ENCODE peak calls at places on chromosomes 7 and 10, in seven cellular contexts. L is right cardiac atrium, C is H7, G is tibial artery, B is HCEC 1CT, M is spleen, N is left colon. A is an unnamed sample.

GRCh38 chr7:32577421-32577820 is 82.1 kb downstream of the AVL9 start:
- DNase-seq in L (no peak), C (no peak), G (no peak), B (no peak), M (no peak), N (no peak), A (no peak)

GRCh38 chr10:85362401-85362800 is 1004.2 kb downstream of the GRID1 start:
- DNase-seq in L (no peak), C (no peak), G (no peak), B (no peak), M (no peak), N (no peak), A (no peak)

GRCh38 chr10:132322621-132323048 is 9.4 kb upstream of the LRRC27 start:
- DNase-seq in L (peak), C (peak), G (peak), B (peak), M (no peak), N (no peak), A (no peak)

GRCh38 chr10:5155951-5156350 is 29.0 kb downstream of the AKR1C8 start:
- DNase-seq in L (no peak), C (no peak), G (no peak), B (no peak), M (no peak), N (no peak), A (no peak)

GRCh38 chr7:41916450-41916927 is 213.6 kb upstream of the INHBA start:
- DNase-seq in L (no peak), C (no peak), G (peak), B (peak), M (no peak), N (no peak), A (no peak)

GRCh38 chr10:32413513-32413912 is 32.4 kb upstream of the CCDC7 start:
- DNase-seq in L (no peak), C (no peak), G (no peak), B (peak), M (no peak), N (no peak), A (no peak)

GRCh38 chr7:93927585-93927984 is 6.0 kb downstream of the GNG11 start:
- DNase-seq in L (no peak), C (no peak), G (no peak), B (no peak), M (no peak), N (no peak), A (no peak)

GRCh38 chr7:69172357-69173098 is 425.7 kb upstream of the AUTS2 start:
- DNase-seq in L (no peak), C (no peak), G (no peak), B (no peak), M (no peak), N (no peak), A (no peak)

GRCh38 chr7:98210513-98211220 is 572 bp upstream of the BHLHA15 start:
- DNase-seq in L (peak), C (peak), G (peak), B (no peak), M (peak), N (peak), A (peak)

GRCh38 chr10:58175990-58176910 is 91.4 kb downstream of the IPMK start:
- DNase-seq in L (no peak), C (peak), G (no peak), B (no peak), M (no peak), N (no peak), A (no peak)

GRCh38 chr10:73848821-73849489 is 25.4 kb downstream of the CAMK2G start:
- DNase-seq in L (peak), C (peak), G (peak), B (peak), M (peak), N (peak), A (peak)

GRCh38 chr10:77377678-77378352 is 259.8 kb downstream of the KCNMA1 start:
- DNase-seq in L (no peak), C (no peak), G (no peak), B (no peak), M (no peak), N (no peak), A (no peak)

GRCh38 chr10:127612-128432 is 7.4 kb upstream of the ZMYND11 start:
- DNase-seq in L (peak), C (no peak), G (no peak), B (no peak), M (no peak), N (no peak), A (no peak)

GRCh38 chr7:141369422-141369821 is 181.8 kb upstream of the AGK start:
- DNase-seq in L (peak), C (no peak), G (no peak), B (no peak), M (no peak), N (no peak), A (no peak)

GRCh38 chr10:64379898-64380297 is 858.7 kb downstream of the REEP3 start:
- DNase-seq in L (no peak), C (no peak), G (no peak), B (no peak), M (no peak), N (peak), A (no peak)

GRCh38 chr10:122796796-122797195 is 48.9 kb downstream of the CUZD1 start:
- DNase-seq in L (no peak), C (peak), G (no peak), B (no peak), M (no peak), N (no peak), A (no peak)

GRCh38 chr7:131254211-131254610 is 73.5 kb upstream of the MKLN1 start:
- DNase-seq in L (no peak), C (no peak), G (no peak), B (peak), M (no peak), N (no peak), A (no peak)

GRCh38 chr10:94439275-94439861 is 37.0 kb downstream of the TBC1D12 start:
- DNase-seq in L (peak), C (peak), G (no peak), B (peak), M (no peak), N (no peak), A (no peak)

GRCh38 chr10:96541921-96542320 is 28.2 kb upstream of the TLL2 start:
- DNase-seq in L (no peak), C (no peak), G (no peak), B (no peak), M (no peak), N (no peak), A (no peak)

A was measured in ureter.